ENCODE peak calls at places on chromosomes 5 and 9, in ten cellular contexts. N, P, R, I, F, Q, L, W, O and Y are unnamed samples.

GRCh38 chr5:52342361-52342760 is 445.4 kb upstream of the ITGA1 start:
- DNase-seq in N (no peak), P (no peak), R (no peak), I (no peak), F (no peak), Q (no peak), L (no peak), W (no peak), O (no peak), Y (no peak)

GRCh38 chr5:140113180-140113698 is 670 bp upstream of the PURA start:
- DNase-seq in N (no peak), P (peak; percentile 29), R (peak; percentile 82), I (peak; percentile 27), F (no peak), Q (no peak), L (no peak), W (no peak), O (peak; percentile 17), Y (no peak)

GRCh38 chr5:80204808-80205614 is 50.8 kb downstream of the SERINC5 start:
- DNase-seq in N (no peak), P (no peak), R (peak; percentile 81), I (peak; percentile 56), F (no peak), Q (no peak), L (no peak), W (no peak), O (no peak), Y (no peak)

GRCh38 chr9:76987594-76988200 is 31.8 kb upstream of the FOXB2 start:
- DNase-seq in N (peak; percentile 60), P (no peak), R (peak; percentile 81), I (peak; percentile 49), F (no peak), Q (no peak), L (no peak), W (peak; percentile 72), O (peak; percentile 67), Y (peak; percentile 57)

GRCh38 chr5:27038476-27038875 is at the start of gene CDH9:
- DNase-seq in N (peak; percentile 6), P (no peak), R (peak; percentile 64), I (peak; percentile 5), F (no peak), Q (no peak), L (no peak), W (no peak), O (no peak), Y (no peak)

GRCh38 chr9:107710552-107710951 is 221.0 kb upstream of the KLF4 start:
- DNase-seq in N (no peak), P (no peak), R (no peak), I (no peak), F (no peak), Q (no peak), L (no peak), W (no peak), O (no peak), Y (no peak)

GRCh38 chr5:135230326-135230925 is 168.6 kb downstream of the MACROH2A1 start:
- DNase-seq in N (no peak), P (peak; percentile 13), R (no peak), I (no peak), F (no peak), Q (no peak), L (peak; percentile 69), W (no peak), O (peak; percentile 84), Y (peak; percentile 82)

GRCh38 chr5:143624465-143624864 is 187.5 kb upstream of the HMHB1 start:
- DNase-seq in N (peak; percentile 49), P (no peak), R (no peak), I (no peak), F (no peak), Q (no peak), L (no peak), W (no peak), O (no peak), Y (no peak)

GRCh38 chr5:107812570-107813141 is 141.9 kb upstream of the EFNA5 start:
- DNase-seq in N (no peak), P (no peak), R (no peak), I (no peak), F (no peak), Q (no peak), L (no peak), W (peak; percentile 69), O (peak; percentile 78), Y (peak; percentile 35)